ENCODE peak calls at places on chromosomes 16 and 17, in eight cellular contexts. One of them, this sample, is unnamed.
A peak's percentile ranks its signal among the peaks of the same experiment; 100 is the strongest.

GRCh38 chr16:2785101-2785991 is 2.0 kb downstream of the PRSS33 start:
- DNase-seq in HuH-7: no peak
- DNase-seq in cardiac fibroblast: no peak
- DNase-seq in hepatic stellate cell: no peak
- DNase-seq in stimulated activated CD8-positive, alpha-beta memory T cell treated with anti-CD3 and anti-CD28 coated beads, Interleukin-2, amount 100 ng/mL, for 1 hour: no peak
- DNase-seq in activated CD8-positive, alpha-beta memory T cell treated with anti-CD3 and anti-CD28 coated beads, Interleukin-2, amount 50 U/mL, for 48 hours: peak; percentile 78
- DNase-seq in fibroblast of lung: no peak
- DNase-seq in stimulated activated CD4-positive, alpha-beta T cell treated with anti-CD3 and anti-CD28 coated beads, Interleukin-4, amount 100 ng/mL, for 1 hour: peak; percentile 44
- DNase-seq in this sample: no peak

GRCh38 chr17:69411766-69412165 is 2.7 kb upstream of the MAP2K6 start:
- DNase-seq in HuH-7: no peak
- DNase-seq in cardiac fibroblast: no peak
- DNase-seq in hepatic stellate cell: no peak
- DNase-seq in stimulated activated CD8-positive, alpha-beta memory T cell treated with anti-CD3 and anti-CD28 coated beads, Interleukin-2, amount 100 ng/mL, for 1 hour: no peak
- DNase-seq in activated CD8-positive, alpha-beta memory T cell treated with anti-CD3 and anti-CD28 coated beads, Interleukin-2, amount 50 U/mL, for 48 hours: no peak
- DNase-seq in fibroblast of lung: no peak
- DNase-seq in stimulated activated CD4-positive, alpha-beta T cell treated with anti-CD3 and anti-CD28 coated beads, Interleukin-4, amount 100 ng/mL, for 1 hour: no peak
- DNase-seq in this sample: no peak

GRCh38 chr16:83849434-83849833 is 41.7 kb downstream of the HSBP1 start:
- DNase-seq in HuH-7: no peak
- DNase-seq in cardiac fibroblast: no peak
- DNase-seq in hepatic stellate cell: no peak
- DNase-seq in stimulated activated CD8-positive, alpha-beta memory T cell treated with anti-CD3 and anti-CD28 coated beads, Interleukin-2, amount 100 ng/mL, for 1 hour: no peak
- DNase-seq in activated CD8-positive, alpha-beta memory T cell treated with anti-CD3 and anti-CD28 coated beads, Interleukin-2, amount 50 U/mL, for 48 hours: no peak
- DNase-seq in fibroblast of lung: no peak
- DNase-seq in stimulated activated CD4-positive, alpha-beta T cell treated with anti-CD3 and anti-CD28 coated beads, Interleukin-4, amount 100 ng/mL, for 1 hour: no peak
- DNase-seq in this sample: no peak

GRCh38 chr17:8105957-8106398 is 12.3 kb downstream of the ALOXE3 start:
- DNase-seq in HuH-7: no peak
- DNase-seq in cardiac fibroblast: peak; percentile 32
- DNase-seq in hepatic stellate cell: no peak
- DNase-seq in stimulated activated CD8-positive, alpha-beta memory T cell treated with anti-CD3 and anti-CD28 coated beads, Interleukin-2, amount 100 ng/mL, for 1 hour: no peak
- DNase-seq in activated CD8-positive, alpha-beta memory T cell treated with anti-CD3 and anti-CD28 coated beads, Interleukin-2, amount 50 U/mL, for 48 hours: no peak
- DNase-seq in fibroblast of lung: no peak
- DNase-seq in stimulated activated CD4-positive, alpha-beta T cell treated with anti-CD3 and anti-CD28 coated beads, Interleukin-4, amount 100 ng/mL, for 1 hour: no peak
- DNase-seq in this sample: no peak

GRCh38 chr17:72414032-72414396 is 293.2 kb downstream of the SOX9 start:
- DNase-seq in HuH-7: no peak
- DNase-seq in cardiac fibroblast: no peak
- DNase-seq in hepatic stellate cell: no peak
- DNase-seq in stimulated activated CD8-positive, alpha-beta memory T cell treated with anti-CD3 and anti-CD28 coated beads, Interleukin-2, amount 100 ng/mL, for 1 hour: no peak
- DNase-seq in activated CD8-positive, alpha-beta memory T cell treated with anti-CD3 and anti-CD28 coated beads, Interleukin-2, amount 50 U/mL, for 48 hours: no peak
- DNase-seq in fibroblast of lung: no peak
- DNase-seq in stimulated activated CD4-positive, alpha-beta T cell treated with anti-CD3 and anti-CD28 coated beads, Interleukin-4, amount 100 ng/mL, for 1 hour: no peak
- DNase-seq in this sample: no peak

GRCh38 chr17:81365148-81365600 is 30.1 kb upstream of the BAHCC1 start:
- DNase-seq in HuH-7: no peak
- DNase-seq in cardiac fibroblast: peak; percentile 78
- DNase-seq in hepatic stellate cell: no peak
- DNase-seq in stimulated activated CD8-positive, alpha-beta memory T cell treated with anti-CD3 and anti-CD28 coated beads, Interleukin-2, amount 100 ng/mL, for 1 hour: no peak
- DNase-seq in activated CD8-positive, alpha-beta memory T cell treated with anti-CD3 and anti-CD28 coated beads, Interleukin-2, amount 50 U/mL, for 48 hours: no peak
- DNase-seq in fibroblast of lung: peak; percentile 77
- DNase-seq in stimulated activated CD4-positive, alpha-beta T cell treated with anti-CD3 and anti-CD28 coated beads, Interleukin-4, amount 100 ng/mL, for 1 hour: peak; percentile 37
- DNase-seq in this sample: peak; percentile 82

GRCh38 chr16:66376577-66377326 is 10.3 kb downstream of the CDH5 start:
- DNase-seq in HuH-7: no peak
- DNase-seq in cardiac fibroblast: no peak
- DNase-seq in hepatic stellate cell: no peak
- DNase-seq in stimulated activated CD8-positive, alpha-beta memory T cell treated with anti-CD3 and anti-CD28 coated beads, Interleukin-2, amount 100 ng/mL, for 1 hour: no peak
- DNase-seq in activated CD8-positive, alpha-beta memory T cell treated with anti-CD3 and anti-CD28 coated beads, Interleukin-2, amount 50 U/mL, for 48 hours: no peak
- DNase-seq in fibroblast of lung: no peak
- DNase-seq in stimulated activated CD4-positive, alpha-beta T cell treated with anti-CD3 and anti-CD28 coated beads, Interleukin-4, amount 100 ng/mL, for 1 hour: no peak
- DNase-seq in this sample: no peak

GRCh38 chr16:29232811-29233704 is 173.5 kb downstream of the NPIPB11 start:
- DNase-seq in HuH-7: no peak
- DNase-seq in cardiac fibroblast: no peak
- DNase-seq in hepatic stellate cell: no peak
- DNase-seq in stimulated activated CD8-positive, alpha-beta memory T cell treated with anti-CD3 and anti-CD28 coated beads, Interleukin-2, amount 100 ng/mL, for 1 hour: no peak
- DNase-seq in activated CD8-positive, alpha-beta memory T cell treated with anti-CD3 and anti-CD28 coated beads, Interleukin-2, amount 50 U/mL, for 48 hours: no peak
- DNase-seq in fibroblast of lung: no peak
- DNase-seq in stimulated activated CD4-positive, alpha-beta T cell treated with anti-CD3 and anti-CD28 coated beads, Interleukin-4, amount 100 ng/mL, for 1 hour: no peak
- DNase-seq in this sample: no peak

GRCh38 chr16:53737563-53737962 is 33.6 kb downstream of the FTO start:
- DNase-seq in HuH-7: no peak
- DNase-seq in cardiac fibroblast: no peak
- DNase-seq in hepatic stellate cell: no peak
- DNase-seq in stimulated activated CD8-positive, alpha-beta memory T cell treated with anti-CD3 and anti-CD28 coated beads, Interleukin-2, amount 100 ng/mL, for 1 hour: no peak
- DNase-seq in activated CD8-positive, alpha-beta memory T cell treated with anti-CD3 and anti-CD28 coated beads, Interleukin-2, amount 50 U/mL, for 48 hours: no peak
- DNase-seq in fibroblast of lung: no peak
- DNase-seq in stimulated activated CD4-positive, alpha-beta T cell treated with anti-CD3 and anti-CD28 coated beads, Interleukin-4, amount 100 ng/mL, for 1 hour: no peak
- DNase-seq in this sample: no peak

GRCh38 chr17:58960068-58960467 is 146.6 kb downstream of the TRIM37 start:
- DNase-seq in HuH-7: peak; percentile 28
- DNase-seq in cardiac fibroblast: peak; percentile 67
- DNase-seq in hepatic stellate cell: peak; percentile 30
- DNase-seq in stimulated activated CD8-positive, alpha-beta memory T cell treated with anti-CD3 and anti-CD28 coated beads, Interleukin-2, amount 100 ng/mL, for 1 hour: no peak
- DNase-seq in activated CD8-positive, alpha-beta memory T cell treated with anti-CD3 and anti-CD28 coated beads, Interleukin-2, amount 50 U/mL, for 48 hours: no peak
- DNase-seq in fibroblast of lung: peak; percentile 82
- DNase-seq in stimulated activated CD4-positive, alpha-beta T cell treated with anti-CD3 and anti-CD28 coated beads, Interleukin-4, amount 100 ng/mL, for 1 hour: no peak
- DNase-seq in this sample: peak; percentile 44

GRCh38 chr16:59432934-59433333 is 698.8 kb upstream of the GOT2 start:
- DNase-seq in HuH-7: no peak
- DNase-seq in cardiac fibroblast: no peak
- DNase-seq in hepatic stellate cell: no peak
- DNase-seq in stimulated activated CD8-positive, alpha-beta memory T cell treated with anti-CD3 and anti-CD28 coated beads, Interleukin-2, amount 100 ng/mL, for 1 hour: no peak
- DNase-seq in activated CD8-positive, alpha-beta memory T cell treated with anti-CD3 and anti-CD28 coated beads, Interleukin-2, amount 50 U/mL, for 48 hours: no peak
- DNase-seq in fibroblast of lung: no peak
- DNase-seq in stimulated activated CD4-positive, alpha-beta T cell treated with anti-CD3 and anti-CD28 coated beads, Interleukin-4, amount 100 ng/mL, for 1 hour: no peak
- DNase-seq in this sample: peak; percentile 11

GRCh38 chr16:76035689-76036088 is 241.5 kb upstream of the CNTNAP4 start:
- DNase-seq in HuH-7: no peak
- DNase-seq in cardiac fibroblast: no peak
- DNase-seq in hepatic stellate cell: no peak
- DNase-seq in stimulated activated CD8-positive, alpha-beta memory T cell treated with anti-CD3 and anti-CD28 coated beads, Interleukin-2, amount 100 ng/mL, for 1 hour: no peak
- DNase-seq in activated CD8-positive, alpha-beta memory T cell treated with anti-CD3 and anti-CD28 coated beads, Interleukin-2, amount 50 U/mL, for 48 hours: no peak
- DNase-seq in fibroblast of lung: no peak
- DNase-seq in stimulated activated CD4-positive, alpha-beta T cell treated with anti-CD3 and anti-CD28 coated beads, Interleukin-4, amount 100 ng/mL, for 1 hour: no peak
- DNase-seq in this sample: no peak

GRCh38 chr16:85119333-85120005 is 7.2 kb upstream of the CIBAR2 start:
- DNase-seq in HuH-7: no peak
- DNase-seq in cardiac fibroblast: no peak
- DNase-seq in hepatic stellate cell: no peak
- DNase-seq in stimulated activated CD8-positive, alpha-beta memory T cell treated with anti-CD3 and anti-CD28 coated beads, Interleukin-2, amount 100 ng/mL, for 1 hour: no peak
- DNase-seq in activated CD8-positive, alpha-beta memory T cell treated with anti-CD3 and anti-CD28 coated beads, Interleukin-2, amount 50 U/mL, for 48 hours: no peak
- DNase-seq in fibroblast of lung: no peak
- DNase-seq in stimulated activated CD4-positive, alpha-beta T cell treated with anti-CD3 and anti-CD28 coated beads, Interleukin-4, amount 100 ng/mL, for 1 hour: no peak
- DNase-seq in this sample: no peak

GRCh38 chr17:39401412-39402278 is at the start of gene FBXL20:
- DNase-seq in HuH-7: peak; percentile 98
- DNase-seq in cardiac fibroblast: peak; percentile 91
- DNase-seq in hepatic stellate cell: peak; percentile 99
- DNase-seq in stimulated activated CD8-positive, alpha-beta memory T cell treated with anti-CD3 and anti-CD28 coated beads, Interleukin-2, amount 100 ng/mL, for 1 hour: peak; percentile 83
- DNase-seq in activated CD8-positive, alpha-beta memory T cell treated with anti-CD3 and anti-CD28 coated beads, Interleukin-2, amount 50 U/mL, for 48 hours: peak; percentile 96
- DNase-seq in fibroblast of lung: peak; percentile 84
- DNase-seq in stimulated activated CD4-positive, alpha-beta T cell treated with anti-CD3 and anti-CD28 coated beads, Interleukin-4, amount 100 ng/mL, for 1 hour: peak; percentile 95
- DNase-seq in this sample: peak; percentile 97

GRCh38 chr17:160336-160735 is 21.1 kb downstream of the DOC2B start:
- DNase-seq in HuH-7: no peak
- DNase-seq in cardiac fibroblast: no peak
- DNase-seq in hepatic stellate cell: no peak
- DNase-seq in stimulated activated CD8-positive, alpha-beta memory T cell treated with anti-CD3 and anti-CD28 coated beads, Interleukin-2, amount 100 ng/mL, for 1 hour: no peak
- DNase-seq in activated CD8-positive, alpha-beta memory T cell treated with anti-CD3 and anti-CD28 coated beads, Interleukin-2, amount 50 U/mL, for 48 hours: no peak
- DNase-seq in fibroblast of lung: no peak
- DNase-seq in stimulated activated CD4-positive, alpha-beta T cell treated with anti-CD3 and anti-CD28 coated beads, Interleukin-4, amount 100 ng/mL, for 1 hour: no peak
- DNase-seq in this sample: no peak